ENCODE peak calls at places on chromosomes 5 and 9, in nine cellular contexts. One of them, this sample, is unnamed.

GRCh38 chr5:157143127-157143959 is 678 bp upstream of the MED7 start:
- DNase-seq in PC-3: no peak
- DNase-seq in fibroblast of lung: peak; percentile 21
- DNase-seq in PC-9: peak; percentile 20
- DNase-seq in HepG2: no peak
- DNase-seq in astrocyte: no peak
- DNase-seq in HCT116: no peak
- DNase-seq in hepatocyte: no peak
- DNase-seq in GM23248: peak; percentile 75
- DNase-seq in this sample: peak; percentile 18

GRCh38 chr9:133942206-133942975 is 49.7 kb downstream of the VAV2 start:
- DNase-seq in astrocyte: no peak
- DNase-seq in fibroblast of lung: no peak
- DNase-seq in PC-9: no peak
- DNase-seq in GM23248: no peak
- DNase-seq in HCT116: no peak
- DNase-seq in PC-3: no peak
- DNase-seq in hepatocyte: no peak
- DNase-seq in HepG2: no peak
- DNase-seq in this sample: no peak

GRCh38 chr9:92097997-92098482 is 17.2 kb downstream of the SPTLC1 start:
- DNase-seq in hepatocyte: no peak
- DNase-seq in PC-9: no peak
- DNase-seq in GM23248: no peak
- DNase-seq in HepG2: no peak
- DNase-seq in astrocyte: peak; percentile 73
- DNase-seq in HCT116: peak; percentile 93
- DNase-seq in fibroblast of lung: peak; percentile 81
- DNase-seq in PC-3: no peak
- DNase-seq in this sample: peak; percentile 94

GRCh38 chr5:176725521-176725920 is 78.2 kb downstream of the TSPAN17 start:
- DNase-seq in GM23248: no peak
- DNase-seq in fibroblast of lung: no peak
- DNase-seq in hepatocyte: peak; percentile 23
- DNase-seq in HCT116: no peak
- DNase-seq in HepG2: no peak
- DNase-seq in PC-9: no peak
- DNase-seq in PC-3: no peak
- DNase-seq in astrocyte: no peak
- DNase-seq in this sample: no peak

GRCh38 chr5:143826909-143827514 is 15.1 kb downstream of the HMHB1 start:
- DNase-seq in fibroblast of lung: peak; percentile 23
- DNase-seq in HCT116: no peak
- DNase-seq in HepG2: no peak
- DNase-seq in hepatocyte: peak; percentile 19
- DNase-seq in PC-3: peak; percentile 90
- DNase-seq in astrocyte: peak; percentile 6
- DNase-seq in PC-9: peak; percentile 24
- DNase-seq in GM23248: peak; percentile 25
- DNase-seq in this sample: no peak

GRCh38 chr5:94375801-94376200 is 242.6 kb downstream of the KIAA0825 start:
- DNase-seq in PC-3: peak; percentile 40
- DNase-seq in PC-9: no peak
- DNase-seq in astrocyte: peak; percentile 2
- DNase-seq in hepatocyte: no peak
- DNase-seq in HCT116: no peak
- DNase-seq in GM23248: peak; percentile 4
- DNase-seq in HepG2: no peak
- DNase-seq in fibroblast of lung: peak; percentile 8
- DNase-seq in this sample: no peak

GRCh38 chr5:154494036-154494435 is 16.0 kb upstream of the HAND1 start:
- DNase-seq in hepatocyte: no peak
- DNase-seq in fibroblast of lung: no peak
- DNase-seq in PC-9: no peak
- DNase-seq in HCT116: no peak
- DNase-seq in HepG2: no peak
- DNase-seq in GM23248: no peak
- DNase-seq in astrocyte: no peak
- DNase-seq in PC-3: no peak
- DNase-seq in this sample: no peak

GRCh38 chr9:137026384-137026783 is 1.7 kb downstream of the ABCA2 start:
- DNase-seq in fibroblast of lung: no peak
- DNase-seq in PC-9: no peak
- DNase-seq in astrocyte: no peak
- DNase-seq in hepatocyte: no peak
- DNase-seq in HepG2: no peak
- DNase-seq in HCT116: no peak
- DNase-seq in PC-3: no peak
- DNase-seq in GM23248: no peak
- DNase-seq in this sample: no peak

GRCh38 chr5:88823201-88823600 is 59.8 kb downstream of the MEF2C start:
- DNase-seq in HCT116: no peak
- DNase-seq in PC-3: no peak
- DNase-seq in fibroblast of lung: no peak
- DNase-seq in GM23248: no peak
- DNase-seq in hepatocyte: no peak
- DNase-seq in HepG2: no peak
- DNase-seq in PC-9: no peak
- DNase-seq in astrocyte: no peak
- DNase-seq in this sample: no peak

GRCh38 chr5:132265336-132266030 is 8.0 kb downstream of the PDLIM4 start:
- DNase-seq in PC-9: peak; percentile 87
- DNase-seq in HepG2: peak; percentile 23
- DNase-seq in HCT116: no peak
- DNase-seq in PC-3: peak; percentile 92
- DNase-seq in GM23248: peak; percentile 97
- DNase-seq in fibroblast of lung: peak; percentile 94
- DNase-seq in hepatocyte: peak; percentile 91
- DNase-seq in astrocyte: peak; percentile 92
- DNase-seq in this sample: no peak

GRCh38 chr9:83266618-83267543 is 203.9 kb upstream of the RASEF start:
- DNase-seq in hepatocyte: peak; percentile 39
- DNase-seq in fibroblast of lung: peak; percentile 22
- DNase-seq in astrocyte: peak; percentile 9
- DNase-seq in HepG2: peak; percentile 78
- DNase-seq in GM23248: peak; percentile 57
- DNase-seq in PC-3: peak; percentile 48
- DNase-seq in HCT116: no peak
- DNase-seq in PC-9: no peak
- DNase-seq in this sample: no peak

GRCh38 chr5:31096238-31096865 is 97.1 kb upstream of the CDH6 start:
- DNase-seq in PC-3: peak; percentile 48
- DNase-seq in HepG2: no peak
- DNase-seq in HCT116: no peak
- DNase-seq in PC-9: no peak
- DNase-seq in GM23248: peak; percentile 60
- DNase-seq in hepatocyte: no peak
- DNase-seq in astrocyte: peak; percentile 95
- DNase-seq in fibroblast of lung: peak; percentile 95
- DNase-seq in this sample: no peak

GRCh38 chr9:9032950-9033349 is 1233.4 kb upstream of the DMAC1 start:
- DNase-seq in HepG2: no peak
- DNase-seq in fibroblast of lung: no peak
- DNase-seq in hepatocyte: no peak
- DNase-seq in HCT116: no peak
- DNase-seq in astrocyte: no peak
- DNase-seq in PC-9: no peak
- DNase-seq in GM23248: no peak
- DNase-seq in PC-3: no peak
- DNase-seq in this sample: no peak

GRCh38 chr9:90102292-90102901 is 497.6 kb downstream of the GADD45G start:
- DNase-seq in GM23248: peak; percentile 94
- DNase-seq in hepatocyte: peak; percentile 94
- DNase-seq in PC-3: peak; percentile 80
- DNase-seq in HepG2: peak; percentile 71
- DNase-seq in HCT116: peak; percentile 90
- DNase-seq in PC-9: peak; percentile 71
- DNase-seq in fibroblast of lung: peak; percentile 86
- DNase-seq in astrocyte: peak; percentile 77
- DNase-seq in this sample: peak; percentile 94

GRCh38 chr5:97832645-97833296 is 649.7 kb upstream of the RIOK2 start:
- DNase-seq in PC-9: no peak
- DNase-seq in PC-3: no peak
- DNase-seq in hepatocyte: no peak
- DNase-seq in HCT116: no peak
- DNase-seq in fibroblast of lung: no peak
- DNase-seq in GM23248: no peak
- DNase-seq in astrocyte: no peak
- DNase-seq in HepG2: no peak
- DNase-seq in this sample: no peak
- H3K79me2 ChIP-seq in PC-9: no peaks in the 10 kb centered on the region
- H3K79me2 ChIP-seq in PC-3: no peaks in the 10 kb centered on the region
- H3K79me2 ChIP-seq in hepatocyte: no peaks in the 10 kb centered on the region
- H3K79me2 ChIP-seq in HCT116: no peaks in the 10 kb centered on the region
- H3K79me2 ChIP-seq in fibroblast of lung: no peaks in the 10 kb centered on the region
- H3K79me2 ChIP-seq in GM23248: no peaks in the 10 kb centered on the region
- H3K79me2 ChIP-seq in astrocyte: no peaks in the 10 kb centered on the region
- H3K79me2 ChIP-seq in HepG2: no peaks in the 10 kb centered on the region
- H3K79me2 ChIP-seq in this sample: no peaks in the 10 kb centered on the region

GRCh38 chr9:113316032-113316431 is 12.9 kb upstream of the RNF183 start:
- DNase-seq in HCT116: no peak
- DNase-seq in astrocyte: no peak
- DNase-seq in GM23248: no peak
- DNase-seq in hepatocyte: no peak
- DNase-seq in HepG2: no peak
- DNase-seq in fibroblast of lung: no peak
- DNase-seq in PC-9: no peak
- DNase-seq in PC-3: no peak
- DNase-seq in this sample: no peak

GRCh38 chr9:113320051-113320450 is 16.9 kb upstream of the RNF183 start:
- DNase-seq in PC-9: no peak
- DNase-seq in PC-3: no peak
- DNase-seq in hepatocyte: no peak
- DNase-seq in astrocyte: no peak
- DNase-seq in fibroblast of lung: no peak
- DNase-seq in HCT116: no peak
- DNase-seq in HepG2: no peak
- DNase-seq in GM23248: no peak
- DNase-seq in this sample: no peak

GRCh38 chr9:113319054-113319453 is 15.9 kb upstream of the RNF183 start:
- DNase-seq in hepatocyte: no peak
- DNase-seq in HepG2: no peak
- DNase-seq in astrocyte: no peak
- DNase-seq in PC-9: no peak
- DNase-seq in HCT116: no peak
- DNase-seq in fibroblast of lung: no peak
- DNase-seq in GM23248: no peak
- DNase-seq in PC-3: no peak
- DNase-seq in this sample: no peak

GRCh38 chr9:113313276-113313675 is 10.1 kb upstream of the RNF183 start:
- DNase-seq in PC-9: no peak
- DNase-seq in HCT116: no peak
- DNase-seq in PC-3: no peak
- DNase-seq in fibroblast of lung: no peak
- DNase-seq in GM23248: no peak
- DNase-seq in HepG2: no peak
- DNase-seq in hepatocyte: no peak
- DNase-seq in astrocyte: no peak
- DNase-seq in this sample: no peak

DNA sequence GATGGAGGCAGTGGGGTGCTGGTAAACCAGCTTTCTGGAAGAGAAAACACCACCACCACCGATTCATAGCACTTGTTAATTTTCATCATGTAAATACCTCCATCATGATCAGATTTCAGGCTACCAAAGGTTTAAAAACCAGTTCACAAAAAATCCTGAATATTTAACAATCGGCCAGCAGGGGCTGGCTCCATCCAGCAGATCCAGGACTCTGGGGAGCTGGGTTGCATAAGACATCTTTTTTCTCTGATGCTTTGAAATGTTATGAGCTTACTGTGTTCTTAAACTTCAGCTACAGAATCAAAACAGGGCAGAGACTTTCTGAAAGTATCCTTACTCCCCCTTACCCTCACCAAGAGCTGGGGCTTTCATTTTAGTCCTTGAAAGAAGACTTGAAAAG is 14.6 kb upstream of the RNF183 start:
- DNase-seq in astrocyte: no peak
- DNase-seq in PC-9: no peak
- DNase-seq in PC-3: no peak
- DNase-seq in HepG2: peak; percentile 9
- DNase-seq in GM23248: peak; percentile 40
- DNase-seq in hepatocyte: no peak
- DNase-seq in fibroblast of lung: no peak
- DNase-seq in HCT116: no peak
- DNase-seq in this sample: no peak
- H3K36me3 ChIP-seq in astrocyte: no peaks in the 10 kb centered on the region
- H3K36me3 ChIP-seq in PC-9: no peaks in the 10 kb centered on the region
- H3K36me3 ChIP-seq in PC-3: no peaks in the 10 kb centered on the region
- H3K36me3 ChIP-seq in HepG2: no peaks in the 10 kb centered on the region
- H3K36me3 ChIP-seq in GM23248: no peaks in the 10 kb centered on the region
- H3K36me3 ChIP-seq in hepatocyte: no peaks in the 10 kb centered on the region
- H3K36me3 ChIP-seq in fibroblast of lung: no peaks in the 10 kb centered on the region
- H3K36me3 ChIP-seq in HCT116: no peaks in the 10 kb centered on the region
- H3K36me3 ChIP-seq in this sample: no peaks in the 10 kb centered on the region

GRCh38 chr5:112709416-112709815 is 28.3 kb upstream of the APC start:
- DNase-seq in HCT116: no peak
- DNase-seq in HepG2: no peak
- DNase-seq in fibroblast of lung: peak; percentile 45
- DNase-seq in PC-3: no peak
- DNase-seq in hepatocyte: no peak
- DNase-seq in PC-9: no peak
- DNase-seq in GM23248: peak; percentile 6
- DNase-seq in astrocyte: peak; percentile 35
- DNase-seq in this sample: no peak
- H3K79me2 ChIP-seq in HCT116: peaks cover 30% of the 10 kb centered on the region
- H3K79me2 ChIP-seq in HepG2: peaks cover 55% of the 10 kb centered on the region
- H3K79me2 ChIP-seq in fibroblast of lung: peaks cover 48% of the 10 kb centered on the region
- H3K79me2 ChIP-seq in PC-3: peaks cover 69% of the 10 kb centered on the region
- H3K79me2 ChIP-seq in hepatocyte: peaks cover 66% of the 10 kb centered on the region
- H3K79me2 ChIP-seq in PC-9: peaks cover 31% of the 10 kb centered on the region
- H3K79me2 ChIP-seq in GM23248: peaks cover 66% of the 10 kb centered on the region
- H3K79me2 ChIP-seq in astrocyte: peaks cover 67% of the 10 kb centered on the region
- H3K79me2 ChIP-seq in this sample: peaks cover 67% of the 10 kb centered on the region

GRCh38 chr5:96999856-97000255 is 64.0 kb downstream of the LNPEP start:
- DNase-seq in GM23248: no peak
- DNase-seq in HepG2: no peak
- DNase-seq in PC-9: no peak
- DNase-seq in HCT116: no peak
- DNase-seq in hepatocyte: no peak
- DNase-seq in astrocyte: no peak
- DNase-seq in PC-3: no peak
- DNase-seq in fibroblast of lung: no peak
- DNase-seq in this sample: no peak

GRCh38 chr5:96997265-96997859 is 61.5 kb downstream of the LNPEP start:
- DNase-seq in PC-3: peak; percentile 63
- DNase-seq in HCT116: peak; percentile 32
- DNase-seq in GM23248: peak; percentile 68
- DNase-seq in fibroblast of lung: peak; percentile 58
- DNase-seq in HepG2: peak; percentile 41
- DNase-seq in PC-9: no peak
- DNase-seq in astrocyte: peak; percentile 38
- DNase-seq in hepatocyte: peak; percentile 65
- DNase-seq in this sample: peak; percentile 59

GRCh38 chr5:97004423-97005060 is 68.7 kb downstream of the LNPEP start:
- DNase-seq in PC-3: no peak
- DNase-seq in PC-9: no peak
- DNase-seq in hepatocyte: no peak
- DNase-seq in HCT116: no peak
- DNase-seq in astrocyte: no peak
- DNase-seq in fibroblast of lung: no peak
- DNase-seq in GM23248: no peak
- DNase-seq in HepG2: no peak
- DNase-seq in this sample: no peak

GRCh38 chr5:97002983-97003382 is 67.1 kb downstream of the LNPEP start:
- DNase-seq in PC-9: no peak
- DNase-seq in PC-3: no peak
- DNase-seq in GM23248: peak; percentile 20
- DNase-seq in hepatocyte: no peak
- DNase-seq in HepG2: no peak
- DNase-seq in astrocyte: no peak
- DNase-seq in HCT116: no peak
- DNase-seq in fibroblast of lung: peak; percentile 17
- DNase-seq in this sample: no peak

GRCh38 chr5:97000391-97000790 is 64.5 kb downstream of the LNPEP start:
- DNase-seq in fibroblast of lung: peak; percentile 28
- DNase-seq in PC-3: no peak
- DNase-seq in astrocyte: no peak
- DNase-seq in GM23248: no peak
- DNase-seq in PC-9: no peak
- DNase-seq in HCT116: no peak
- DNase-seq in HepG2: no peak
- DNase-seq in hepatocyte: no peak
- DNase-seq in this sample: no peak
- H3K36me3 ChIP-seq in fibroblast of lung: no peaks in the 10 kb centered on the region
- H3K36me3 ChIP-seq in PC-3: no peaks in the 10 kb centered on the region
- H3K36me3 ChIP-seq in astrocyte: peaks cover 3% of the 10 kb centered on the region
- H3K36me3 ChIP-seq in GM23248: peaks cover 12% of the 10 kb centered on the region
- H3K36me3 ChIP-seq in PC-9: peaks cover 4% of the 10 kb centered on the region
- H3K36me3 ChIP-seq in HCT116: no peaks in the 10 kb centered on the region
- H3K36me3 ChIP-seq in HepG2: peaks cover 2% of the 10 kb centered on the region
- H3K36me3 ChIP-seq in hepatocyte: no peaks in the 10 kb centered on the region
- H3K36me3 ChIP-seq in this sample: no peaks in the 10 kb centered on the region